ENCODE peak calls at places on chromosomes 7 and 10, in six cellular contexts. One of them, this sample, is unnamed. For H3K4me1, the result is how much of the 10 kb centered on the place peaks cover.

GRCh38 chr10:97183314-97183713 is 2.4 kb downstream of the SLIT1 start:
- DNase-seq in neuronal stem cell: no peak
- DNase-seq in cardiac muscle cell: no peak
- DNase-seq in neural progenitor cell: no peak
- DNase-seq in GM23248: no peak
- DNase-seq in CD8-positive, alpha-beta T cell: no peak
- DNase-seq in this sample: no peak

GRCh38 chr7:94250984-94251383 is 143.7 kb upstream of the COL1A2 start:
- DNase-seq in GM23248: no peak
- DNase-seq in neuronal stem cell: no peak
- DNase-seq in neural progenitor cell: no peak
- DNase-seq in cardiac muscle cell: no peak
- DNase-seq in CD8-positive, alpha-beta T cell: no peak
- DNase-seq in this sample: no peak

GRCh38 chr10:119769886-119770285 is 44.0 kb downstream of the INPP5F start:
- DNase-seq in neural progenitor cell: no peak
- DNase-seq in neuronal stem cell: no peak
- DNase-seq in cardiac muscle cell: peak
- DNase-seq in CD8-positive, alpha-beta T cell: no peak
- DNase-seq in GM23248: peak
- DNase-seq in this sample: no peak

GRCh38 chr7:76509931-76510877 is at the start of gene UPK3B:
- DNase-seq in neural progenitor cell: peak
- DNase-seq in cardiac muscle cell: peak
- DNase-seq in neuronal stem cell: no peak
- DNase-seq in CD8-positive, alpha-beta T cell: no peak
- DNase-seq in GM23248: peak
- DNase-seq in this sample: peak

GRCh38 chr7:156843157-156843556 is 49.8 kb downstream of the LMBR1 start:
- DNase-seq in neural progenitor cell: no peak
- DNase-seq in CD8-positive, alpha-beta T cell: no peak
- DNase-seq in cardiac muscle cell: no peak
- DNase-seq in GM23248: no peak
- DNase-seq in neuronal stem cell: no peak
- DNase-seq in this sample: no peak

GRCh38 chr7:70886547-70886946 is 245.4 kb upstream of the GALNT17 start:
- DNase-seq in neural progenitor cell: no peak
- DNase-seq in neuronal stem cell: no peak
- DNase-seq in CD8-positive, alpha-beta T cell: no peak
- DNase-seq in cardiac muscle cell: no peak
- DNase-seq in GM23248: no peak
- DNase-seq in this sample: no peak

GRCh38 chr7:45092931-45093235 is 4.1 kb upstream of the NACAD start:
- DNase-seq in CD8-positive, alpha-beta T cell: no peak
- DNase-seq in neuronal stem cell: no peak
- DNase-seq in cardiac muscle cell: no peak
- DNase-seq in GM23248: no peak
- DNase-seq in neural progenitor cell: no peak
- DNase-seq in this sample: no peak

GRCh38 chr7:21767300-21767900 is 178.3 kb downstream of the CDCA7L start:
- DNase-seq in cardiac muscle cell: peak
- DNase-seq in neural progenitor cell: peak
- DNase-seq in neuronal stem cell: peak
- DNase-seq in CD8-positive, alpha-beta T cell: no peak
- DNase-seq in GM23248: peak
- DNase-seq in this sample: peak

GRCh38 chr10:35422236-35422635 is 85.9 kb downstream of the CCNY start:
- DNase-seq in neuronal stem cell: peak
- DNase-seq in CD8-positive, alpha-beta T cell: no peak
- DNase-seq in cardiac muscle cell: no peak
- DNase-seq in GM23248: peak
- DNase-seq in neural progenitor cell: peak
- DNase-seq in this sample: no peak

GRCh38 chr10:69335063-69335587 is 56.8 kb downstream of the HK1 start:
- DNase-seq in neural progenitor cell: no peak
- DNase-seq in CD8-positive, alpha-beta T cell: no peak
- DNase-seq in cardiac muscle cell: peak
- DNase-seq in neuronal stem cell: no peak
- DNase-seq in GM23248: no peak
- DNase-seq in this sample: no peak

GRCh38 chr10:27242951-27243551 is 2.5 kb upstream of the ACBD5 start:
- DNase-seq in neuronal stem cell: peak
- DNase-seq in GM23248: peak
- DNase-seq in CD8-positive, alpha-beta T cell: peak
- DNase-seq in cardiac muscle cell: peak
- DNase-seq in neural progenitor cell: peak
- DNase-seq in this sample: peak

GRCh38 chr10:25707976-25708671 is 225.9 kb upstream of the MYO3A start:
- DNase-seq in CD8-positive, alpha-beta T cell: no peak
- DNase-seq in neuronal stem cell: no peak
- DNase-seq in GM23248: no peak
- DNase-seq in cardiac muscle cell: no peak
- DNase-seq in neural progenitor cell: no peak
- DNase-seq in this sample: no peak

GRCh38 chr10:93746844-93747284 is 10.9 kb upstream of the LGI1 start:
- DNase-seq in GM23248: peak
- DNase-seq in neural progenitor cell: peak
- DNase-seq in CD8-positive, alpha-beta T cell: no peak
- DNase-seq in cardiac muscle cell: peak
- DNase-seq in neuronal stem cell: no peak
- DNase-seq in this sample: peak

GRCh38 chr7:26198781-26199169 is 1.8 kb downstream of the HNRNPA2B1 start:
- DNase-seq in cardiac muscle cell: no peak
- DNase-seq in CD8-positive, alpha-beta T cell: no peak
- DNase-seq in neuronal stem cell: no peak
- DNase-seq in neural progenitor cell: no peak
- DNase-seq in GM23248: no peak
- DNase-seq in this sample: no peak

GRCh38 chr7:26198133-26198780 is 2.3 kb downstream of the HNRNPA2B1 start:
- DNase-seq in neural progenitor cell: peak
- DNase-seq in neuronal stem cell: no peak
- DNase-seq in GM23248: peak
- DNase-seq in cardiac muscle cell: no peak
- DNase-seq in CD8-positive, alpha-beta T cell: no peak
- DNase-seq in this sample: peak

GRCh38 chr7:26196305-26196704 is 4.2 kb downstream of the HNRNPA2B1 start:
- DNase-seq in GM23248: no peak
- DNase-seq in cardiac muscle cell: no peak
- DNase-seq in CD8-positive, alpha-beta T cell: no peak
- DNase-seq in neural progenitor cell: no peak
- DNase-seq in neuronal stem cell: no peak
- DNase-seq in this sample: no peak

GRCh38 chr7:26195867-26196266 is 4.7 kb downstream of the HNRNPA2B1 start:
- DNase-seq in GM23248: no peak
- DNase-seq in neuronal stem cell: no peak
- DNase-seq in cardiac muscle cell: no peak
- DNase-seq in neural progenitor cell: no peak
- DNase-seq in CD8-positive, alpha-beta T cell: no peak
- DNase-seq in this sample: no peak

DNA sequence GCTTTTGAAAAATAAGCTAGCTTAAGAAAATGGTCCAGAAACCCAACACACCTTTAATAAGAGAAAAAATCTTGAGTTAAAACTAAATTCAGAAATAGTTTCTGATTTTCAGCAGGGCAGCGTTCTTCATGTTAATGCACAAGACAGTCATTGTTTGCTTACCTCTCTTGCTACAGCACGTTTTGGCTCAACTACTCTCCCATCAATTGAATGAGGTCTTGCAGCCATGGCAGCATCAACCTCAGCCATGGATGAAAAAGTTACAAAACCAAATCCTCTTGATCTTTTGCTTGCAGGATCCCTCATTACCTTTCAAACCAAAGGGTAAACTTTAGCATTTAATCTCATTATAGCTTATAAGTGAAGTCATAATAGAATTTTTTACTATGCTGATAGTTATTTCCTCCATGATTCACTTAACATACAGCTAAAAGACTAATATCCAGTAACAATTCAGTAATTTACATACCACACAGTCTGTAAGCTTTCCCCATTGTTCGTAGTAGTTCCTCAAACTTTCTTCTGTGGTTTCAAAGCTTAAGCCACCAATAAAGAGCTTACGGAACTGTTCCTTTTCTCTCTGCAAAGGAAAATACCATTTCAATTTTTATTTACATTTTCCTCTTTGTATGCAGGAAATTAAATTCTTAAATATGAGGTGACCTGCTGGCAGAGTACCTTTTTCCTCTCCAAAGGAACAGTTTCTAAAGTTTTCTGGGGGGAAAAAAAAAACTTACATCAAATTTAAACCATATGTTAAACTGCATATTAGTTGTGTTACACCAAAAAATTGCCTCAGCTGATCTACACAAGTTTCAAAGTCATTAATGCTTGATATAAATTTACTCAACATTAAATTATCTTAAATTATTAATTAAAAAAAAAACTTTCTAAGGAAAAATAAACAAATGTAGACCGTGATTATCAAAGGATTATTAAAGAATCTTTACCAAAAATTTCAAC is 3.1 kb downstream of the HNRNPA2B1 start:
- DNase-seq in neuronal stem cell: no peak
- DNase-seq in neural progenitor cell: no peak
- DNase-seq in CD8-positive, alpha-beta T cell: no peak
- DNase-seq in GM23248: peak
- DNase-seq in cardiac muscle cell: no peak
- DNase-seq in this sample: no peak
- H3K4me1 ChIP-seq in neuronal stem cell: under half
- H3K4me1 ChIP-seq in neural progenitor cell: under half
- H3K4me1 ChIP-seq in CD8-positive, alpha-beta T cell: half or more
- H3K4me1 ChIP-seq in GM23248: under half
- H3K4me1 ChIP-seq in cardiac muscle cell: under half
- H3K4me1 ChIP-seq in this sample: under half

DNA sequence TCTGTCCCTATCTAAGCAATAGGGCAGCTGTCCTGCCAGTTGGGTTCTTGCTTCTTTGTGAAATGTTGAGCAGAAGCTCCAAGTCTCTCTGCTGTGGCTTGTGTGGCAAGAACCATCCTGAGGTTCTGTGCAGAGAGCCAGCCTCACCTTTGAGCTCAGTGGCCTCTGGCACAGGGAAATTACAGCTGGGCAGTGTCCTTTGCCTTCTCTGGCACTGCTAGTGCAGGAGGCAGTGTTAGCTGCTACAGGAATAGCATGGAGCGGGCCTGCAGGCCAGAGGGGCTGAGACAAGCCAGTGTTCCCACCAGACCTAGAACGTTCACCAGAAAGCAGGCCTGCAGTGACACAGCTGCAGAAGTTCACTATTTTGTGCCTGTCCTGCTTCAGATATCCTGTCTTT is 1.8 kb downstream of the PRXL2A start:
- DNase-seq in GM23248: no peak
- DNase-seq in neuronal stem cell: no peak
- DNase-seq in cardiac muscle cell: no peak
- DNase-seq in neural progenitor cell: no peak
- DNase-seq in CD8-positive, alpha-beta T cell: no peak
- DNase-seq in this sample: no peak
- H3K4me1 ChIP-seq in GM23248: under half
- H3K4me1 ChIP-seq in neuronal stem cell: under half
- H3K4me1 ChIP-seq in cardiac muscle cell: half or more
- H3K4me1 ChIP-seq in neural progenitor cell: half or more
- H3K4me1 ChIP-seq in CD8-positive, alpha-beta T cell: under half
- H3K4me1 ChIP-seq in this sample: under half

GRCh38 chr10:103450201-103450695 is 1.9 kb downstream of the CALHM2 start:
- DNase-seq in CD8-positive, alpha-beta T cell: no peak
- DNase-seq in neuronal stem cell: no peak
- DNase-seq in cardiac muscle cell: no peak
- DNase-seq in neural progenitor cell: no peak
- DNase-seq in GM23248: no peak
- DNase-seq in this sample: no peak

GRCh38 chr10:103447187-103447586 is 5.0 kb downstream of the CALHM2 start:
- DNase-seq in CD8-positive, alpha-beta T cell: no peak
- DNase-seq in neural progenitor cell: no peak
- DNase-seq in cardiac muscle cell: no peak
- DNase-seq in GM23248: no peak
- DNase-seq in neuronal stem cell: no peak
- DNase-seq in this sample: no peak

GRCh38 chr10:103449208-103450144 is 2.7 kb downstream of the CALHM2 start:
- DNase-seq in GM23248: peak
- DNase-seq in CD8-positive, alpha-beta T cell: no peak
- DNase-seq in neuronal stem cell: no peak
- DNase-seq in neural progenitor cell: no peak
- DNase-seq in cardiac muscle cell: no peak
- DNase-seq in this sample: no peak

GRCh38 chr10:103451091-103451801 is 924 bp downstream of the CALHM2 start:
- DNase-seq in CD8-positive, alpha-beta T cell: peak
- DNase-seq in neural progenitor cell: no peak
- DNase-seq in cardiac muscle cell: peak
- DNase-seq in neuronal stem cell: no peak
- DNase-seq in GM23248: peak
- DNase-seq in this sample: peak

DNA sequence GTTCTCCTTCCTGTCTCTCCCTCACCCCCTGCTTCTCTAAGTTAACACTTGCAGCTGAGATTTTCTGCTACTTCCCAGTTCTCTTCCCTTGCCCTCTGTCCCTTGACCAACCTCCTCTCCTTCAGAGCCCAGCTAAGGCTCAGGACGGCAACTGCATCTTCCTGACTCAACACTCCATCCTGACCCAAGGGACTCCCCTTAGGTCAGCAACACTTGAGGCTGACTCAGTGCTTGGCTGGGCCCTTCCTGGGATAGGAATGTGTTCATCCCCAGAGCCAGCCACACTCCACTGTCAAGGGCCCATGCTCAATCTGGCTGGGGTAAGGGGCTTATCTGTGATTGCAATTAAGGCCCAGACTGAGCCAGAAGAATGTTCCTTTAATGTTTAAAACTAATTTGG is 3.4 kb downstream of the CALHM2 start:
- DNase-seq in GM23248: peak
- DNase-seq in CD8-positive, alpha-beta T cell: no peak
- DNase-seq in neuronal stem cell: no peak
- DNase-seq in cardiac muscle cell: peak
- DNase-seq in neural progenitor cell: no peak
- DNase-seq in this sample: no peak
- H3K4me1 ChIP-seq in GM23248: half or more
- H3K4me1 ChIP-seq in CD8-positive, alpha-beta T cell: under half
- H3K4me1 ChIP-seq in neuronal stem cell: under half
- H3K4me1 ChIP-seq in cardiac muscle cell: under half
- H3K4me1 ChIP-seq in neural progenitor cell: under half
- H3K4me1 ChIP-seq in this sample: under half

DNA sequence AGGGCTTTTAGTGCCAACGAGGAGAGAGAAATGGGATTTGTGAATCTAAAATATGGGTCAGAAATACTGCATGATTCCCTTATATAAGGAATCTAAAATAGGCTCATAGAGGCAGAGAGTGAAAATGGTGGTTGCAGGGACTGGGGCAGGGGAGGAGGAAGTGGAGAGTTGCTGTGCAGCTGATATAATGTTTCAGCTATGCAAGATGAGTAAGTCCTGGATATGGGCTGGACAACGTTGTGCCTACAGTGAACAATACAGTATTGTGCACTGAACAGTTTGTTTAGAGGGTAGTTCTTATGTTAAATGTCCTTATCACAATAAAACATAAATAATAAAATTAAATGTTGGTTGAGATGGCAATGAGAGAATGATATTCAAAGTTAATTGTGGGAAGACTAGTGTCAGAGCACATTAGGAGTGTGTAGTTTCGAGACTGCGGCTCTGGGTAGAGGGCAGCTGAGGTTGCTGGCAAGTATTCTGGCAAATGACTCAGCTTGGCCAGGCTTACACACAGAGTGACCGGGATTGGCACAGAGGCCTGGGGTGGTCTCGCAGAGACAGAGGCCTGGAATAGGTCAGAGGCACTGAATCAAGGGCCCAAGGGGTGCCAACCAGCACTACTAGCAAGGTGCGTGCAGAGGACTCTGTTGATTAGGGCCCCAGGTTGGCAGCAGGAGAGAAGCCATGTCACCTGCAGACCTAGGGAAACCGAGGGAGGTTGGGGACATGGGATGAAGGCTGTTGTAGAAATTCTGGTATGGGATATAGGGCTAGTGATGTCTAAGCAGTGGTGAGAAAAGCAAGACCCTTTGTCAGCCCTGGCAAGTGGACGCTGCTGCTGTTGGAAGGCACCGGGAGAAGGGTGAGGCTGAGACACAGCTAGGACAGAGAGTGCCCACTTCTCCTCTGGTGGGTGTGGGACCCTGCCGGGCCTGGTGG is 2.8 kb upstream of the DEPP1 start:
- DNase-seq in neural progenitor cell: no peak
- DNase-seq in GM23248: peak
- DNase-seq in neuronal stem cell: no peak
- DNase-seq in CD8-positive, alpha-beta T cell: no peak
- DNase-seq in cardiac muscle cell: peak
- DNase-seq in this sample: peak
- H3K4me1 ChIP-seq in neural progenitor cell: under half
- H3K4me1 ChIP-seq in GM23248: under half
- H3K4me1 ChIP-seq in neuronal stem cell: under half
- H3K4me1 ChIP-seq in CD8-positive, alpha-beta T cell: under half
- H3K4me1 ChIP-seq in cardiac muscle cell: half or more
- H3K4me1 ChIP-seq in this sample: under half

This sample was measured in SJCRH30.